ENCODE peak calls at places on chromosomes 6 and 20, in ten cellular contexts. F is suprapubic skin, X is HCT116, W is IMR-90, Z is sigmoid colon, N is breast epithelium, P is spleen, B is prostate gland, L is body of pancreas, C is heart left ventricle. A is an unnamed sample. For H3K36me3, the result is how much of the 10 kb centered on the place peaks cover.

GRCh38 chr6:90219168-90219985 is 77.3 kb downstream of the BACH2 start:
- DNase-seq in P (no peak), F (no peak), N (peak), Z (peak), L (peak), X (no peak), W (peak), B (peak), C (peak), A (peak)

GRCh38 chr20:41483553-41483930 is 116.9 kb upstream of the EMILIN3 start:
- DNase-seq in W (peak), B (no peak), C (no peak), F (no peak), P (no peak), N (no peak), Z (no peak), X (no peak), L (no peak), A (no peak)

GRCh38 chr6:57267586-57268293 is 45.6 kb upstream of the RAB23 start:
- DNase-seq in L (peak), Z (peak), B (no peak), C (peak), N (no peak), F (no peak), P (no peak), W (peak), X (peak), A (no peak)

GRCh38 chr20:61263084-61263695 is 11.1 kb downstream of the CDH4 start:
- DNase-seq in X (no peak), L (peak), F (no peak), N (no peak), Z (no peak), C (no peak), W (peak), B (no peak), P (no peak), A (no peak)

GRCh38 chr6:77454386-77454785 is 8.9 kb downstream of the HTR1B start:
- DNase-seq in C (no peak), B (no peak), L (no peak), X (no peak), W (peak), F (no peak), N (no peak), P (no peak), Z (no peak), A (no peak)

GRCh38 chr6:27312146-27312949 is at the start of gene POM121L2:
- DNase-seq in X (no peak), N (peak), P (peak), W (peak), B (peak), Z (no peak), C (no peak), L (peak), F (no peak), A (peak)

GRCh38 chr20:51262240-51262639 is 239.3 kb upstream of the KCNG1 start:
- DNase-seq in L (no peak), X (no peak), W (no peak), C (no peak), B (no peak), Z (no peak), F (no peak), N (no peak), P (no peak), A (no peak)

GRCh38 chr6:144415835-144416237 is 130.7 kb downstream of the UTRN start:
- DNase-seq in W (peak), X (no peak), B (no peak), L (no peak), Z (no peak), N (no peak), P (no peak), F (no peak), C (no peak), A (no peak)

GRCh38 chr6:106199998-106200397 is 113.9 kb downstream of the PRDM1 start:
- DNase-seq in B (no peak), N (no peak), X (no peak), P (no peak), W (peak), Z (no peak), F (no peak), L (no peak), C (no peak), A (no peak)

GRCh38 chr6:165987483-165988305 is 180.0 kb downstream of the TBXT start:
- DNase-seq in C (peak), X (no peak), L (peak), P (no peak), W (peak), Z (peak), N (no peak), F (peak), B (no peak), A (peak)

GRCh38 chr6:117226778-117227177 is 38.6 kb upstream of the VGLL2 start:
- DNase-seq in Z (no peak), X (no peak), B (no peak), C (no peak), L (no peak), W (no peak), P (no peak), F (no peak), N (no peak), A (no peak)

GRCh38 chr6:139592011-139592410 is 217.6 kb upstream of the CITED2 start:
- DNase-seq in F (no peak), P (no peak), N (no peak), L (no peak), X (no peak), B (no peak), Z (no peak), C (no peak), W (no peak), A (no peak)

GRCh38 chr6:90343581-90343980 is 46.9 kb upstream of the BACH2 start:
- DNase-seq in F (no peak), P (no peak), N (no peak), B (no peak), C (no peak), W (peak), L (no peak), X (peak), Z (no peak), A (no peak)

GRCh38 chr6:94254689-94255088 is 835.3 kb upstream of the EPHA7 start:
- DNase-seq in X (no peak), W (no peak), N (no peak), L (no peak), C (no peak), P (no peak), F (no peak), Z (no peak), B (no peak), A (no peak)

GRCh38 chr6:3731700-3732099 is 19.8 kb downstream of the PXDC1 start:
- DNase-seq in Z (no peak), F (no peak), P (peak), L (no peak), C (no peak), N (no peak), B (no peak), X (no peak), W (no peak), A (no peak)

GRCh38 chr6:140494321-140495085 is 1120.1 kb upstream of the CITED2 start:
- DNase-seq in W (no peak), F (no peak), C (no peak), L (no peak), Z (no peak), B (no peak), N (no peak), X (no peak), P (no peak), A (no peak)

GRCh38 chr20:34624628-34625027 is 52.3 kb downstream of the PIGU start:
- DNase-seq in F (no peak), B (peak), W (no peak), P (no peak), Z (no peak), C (no peak), N (peak), L (no peak), X (no peak), A (no peak)

GRCh38 chr20:32441638-32442037 is 83.5 kb downstream of the ASXL1 start:
- DNase-seq in C (no peak), X (no peak), P (no peak), B (no peak), L (no peak), F (peak), W (no peak), Z (peak), N (no peak), A (no peak)

GRCh38 chr6:111252451-111252850 is 165.1 kb downstream of the SLC16A10 start:
- DNase-seq in W (no peak), X (no peak), L (no peak), N (no peak), P (no peak), C (no peak), B (no peak), F (no peak), Z (no peak), A (no peak)

GRCh38 chr6:108437821-108438220 is 122.9 kb upstream of the FOXO3 start:
- DNase-seq in F (no peak), B (no peak), X (no peak), C (no peak), N (no peak), Z (no peak), W (peak), P (no peak), L (no peak), A (no peak)

GRCh38 chr6:9461161-9461560 is 953.7 kb downstream of the TFAP2A start:
- DNase-seq in B (no peak), X (no peak), W (no peak), C (no peak), L (no peak), F (no peak), N (no peak), P (no peak), Z (no peak), A (no peak)

GRCh38 chr20:38805958-38806854 is 709 bp downstream of the PPP1R16B start:
- DNase-seq in W (no peak), C (no peak), Z (no peak), F (no peak), L (no peak), B (no peak), X (no peak), N (no peak), P (peak), A (no peak)

GRCh38 chr6:27547157-27548075 is 74.5 kb upstream of the ZNF184 start:
- DNase-seq in P (no peak), W (peak), L (no peak), F (no peak), C (no peak), N (no peak), B (no peak), Z (no peak), X (peak), A (no peak)

GRCh38 chr6:147506704-147507114 is 1.8 kb upstream of the SAMD5 start:
- DNase-seq in F (peak), B (peak), C (peak), X (no peak), W (peak), P (peak), Z (peak), L (peak), N (peak), A (peak)

GRCh38 chr20:1809611-1810510 is 85.3 kb upstream of the SIRPA start:
- DNase-seq in C (no peak), P (no peak), X (no peak), F (no peak), W (peak), B (no peak), N (no peak), L (no peak), Z (no peak), A (no peak)

GRCh38 chr20:18767676-18768075 is 45.9 kb upstream of the SCP2D1 start:
- DNase-seq in P (no peak), Z (no peak), C (no peak), L (no peak), X (no peak), F (no peak), B (no peak), N (no peak), W (no peak), A (no peak)

GRCh38 chr20:17619351-17620093 is 49.6 kb downstream of the DSTN start:
- DNase-seq in X (no peak), P (no peak), W (no peak), L (peak), N (peak), C (no peak), Z (peak), F (no peak), B (no peak), A (no peak)

GRCh38 chr6:139370047-139370706 is 4.3 kb downstream of the CITED2 start:
- DNase-seq in F (no peak), N (no peak), W (peak), C (no peak), X (no peak), B (no peak), Z (no peak), L (no peak), P (no peak), A (no peak)

GRCh38 chr6:56959938-56960337 is 5.0 kb downstream of the BEND6 start:
- DNase-seq in F (no peak), X (no peak), B (no peak), C (no peak), N (no peak), Z (no peak), P (no peak), W (peak), L (no peak), A (no peak)

GRCh38 chr6:25748049-25748448 is 6.5 kb upstream of the SLC17A4 start:
- DNase-seq in N (no peak), Z (no peak), L (no peak), C (no peak), X (no peak), W (no peak), B (no peak), F (no peak), P (no peak), A (no peak)

GRCh38 chr6:1590580-1590979 is 19.1 kb upstream of the FOXC1 start:
- DNase-seq in F (no peak), X (no peak), W (no peak), L (no peak), Z (no peak), P (no peak), C (no peak), N (peak), B (no peak), A (no peak)

GRCh38 chr6:124495316-124496176 is 466.7 kb upstream of the RNF217 start:
- DNase-seq in B (no peak), Z (no peak), F (no peak), P (no peak), C (no peak), X (no peak), W (no peak), L (no peak), N (no peak), A (no peak)

GRCh38 chr6:158441639-158442308 is 118.1 kb upstream of the TMEM181 start:
- DNase-seq in W (no peak), P (no peak), F (no peak), C (peak), X (no peak), N (no peak), L (no peak), Z (no peak), B (no peak), A (peak)

GRCh38 chr6:158437571-158437970 is 122.3 kb upstream of the TMEM181 start:
- DNase-seq in F (no peak), X (no peak), B (no peak), P (no peak), C (no peak), Z (no peak), W (no peak), N (no peak), L (no peak), A (no peak)

GRCh38 chr6:158442309-158442705 is 117.6 kb upstream of the TMEM181 start:
- DNase-seq in F (no peak), Z (no peak), W (no peak), P (no peak), L (no peak), X (no peak), B (no peak), C (no peak), N (no peak), A (no peak)

GRCh38 chr6:158439255-158439654 is 120.6 kb upstream of the TMEM181 start:
- DNase-seq in Z (no peak), N (no peak), F (no peak), X (no peak), C (no peak), B (no peak), W (no peak), P (no peak), L (no peak), A (no peak)

DNA sequence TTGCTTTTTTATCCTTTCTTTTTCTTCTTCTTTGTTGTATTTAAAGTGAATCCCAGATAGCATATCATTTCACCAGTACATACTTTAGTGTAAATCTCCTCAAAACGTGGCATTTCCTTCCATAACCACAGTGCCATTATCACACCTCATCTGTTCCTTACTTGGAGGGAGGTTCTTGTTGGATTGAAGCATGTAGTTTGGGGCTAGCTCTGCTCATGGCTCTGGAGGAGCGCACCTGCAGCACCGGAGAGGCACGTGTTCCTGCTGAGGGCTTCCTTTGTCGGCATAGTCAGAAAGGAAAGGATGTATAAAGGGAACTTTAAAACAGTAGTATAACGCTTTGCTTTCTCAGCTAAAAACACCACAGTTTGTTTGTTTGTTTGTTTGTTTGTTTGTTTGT is 121.7 kb upstream of the TMEM181 start:
- DNase-seq in L (no peak), B (no peak), N (no peak), Z (no peak), F (no peak), P (no peak), C (no peak), X (no peak), W (no peak), A (no peak)
- H3K36me3 ChIP-seq in L (under half), B (under half), N (under half), Z (under half), F (under half), P (under half), C (under half), X (under half), W (under half), A (under half)

GRCh38 chr20:23570178-23570577 is 1.9 kb upstream of the CST9L start:
- DNase-seq in W (no peak), C (no peak), F (no peak), N (no peak), B (no peak), L (no peak), Z (peak), P (no peak), X (no peak), A (no peak)
- TF ChIP-seq POLR2A in W (no peak), C (no peak), F (no peak), N (no peak), B (no peak), L (no peak), Z (no peak), P (no peak), X (no peak), A (no peak)

GRCh38 chr6:47592466-47592865 is 105.9 kb upstream of the ADGRF4 start:
- DNase-seq in W (no peak), X (no peak), C (no peak), B (no peak), N (no peak), Z (no peak), F (no peak), P (no peak), L (no peak), A (no peak)

GRCh38 chr6:47581591-47581990 is 104.0 kb downstream of the CD2AP start:
- DNase-seq in Z (no peak), N (no peak), F (no peak), L (no peak), X (no peak), P (no peak), B (no peak), C (no peak), W (no peak), A (no peak)

GRCh38 chr6:47587503-47587902 is 109.9 kb downstream of the CD2AP start:
- DNase-seq in X (no peak), L (no peak), F (no peak), C (no peak), N (no peak), W (peak), P (no peak), B (no peak), Z (no peak), A (no peak)
- H3K36me3 ChIP-seq in X (under half), L (under half), F (under half), C (half or more), N (under half), W (under half), P (half or more), B (under half), Z (under half), A (under half)

DNA sequence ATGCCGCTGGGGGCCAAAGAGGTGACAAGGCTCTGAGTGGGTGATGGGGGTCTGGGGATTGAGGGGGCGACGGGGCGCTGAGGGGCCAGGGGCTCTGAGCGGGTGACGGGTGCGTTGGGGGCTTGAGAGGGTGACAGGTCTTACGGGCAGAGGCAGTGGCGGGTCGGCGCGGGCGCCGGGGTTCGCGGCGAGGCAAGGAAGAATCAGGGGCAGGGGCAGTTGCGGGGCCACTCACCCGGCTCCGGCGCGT is 146 bp downstream of the ZNFX1 start:
- DNase-seq in W (no peak), P (no peak), C (no peak), F (no peak), L (no peak), X (no peak), Z (no peak), B (no peak), N (no peak), A (no peak)
- TF ChIP-seq POLR2A in W (no peak), P (peak), C (no peak), F (no peak), L (no peak), X (no peak), Z (no peak), B (no peak), N (peak), A (peak)

DNA sequence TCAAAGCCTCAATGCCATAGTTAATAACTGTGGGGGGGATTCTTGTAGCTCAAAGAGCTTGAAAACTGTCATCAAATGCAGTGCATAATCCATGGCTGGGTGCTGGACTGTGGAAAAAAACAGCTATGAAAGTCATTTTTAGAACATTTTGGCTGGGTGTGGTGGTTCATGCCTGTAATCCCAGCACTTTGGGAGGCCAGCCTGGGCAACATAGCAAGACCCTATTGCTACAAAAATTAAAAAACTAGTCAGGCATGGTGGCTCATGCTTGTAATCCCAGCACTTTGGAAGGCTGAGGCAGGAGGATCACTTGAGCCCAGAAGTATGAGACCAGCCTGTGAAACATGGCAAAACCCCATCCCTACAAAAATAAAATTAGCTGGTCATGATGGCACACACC is 12.2 kb downstream of the TCFL5 start:
- DNase-seq in W (no peak), B (no peak), P (no peak), X (no peak), L (no peak), N (no peak), F (no peak), C (no peak), Z (no peak), A (no peak)
- H3K36me3 ChIP-seq in W (under half), B (under half), P (under half), X (under half), L (under half), N (under half), F (under half), C (under half), Z (under half), A (under half)

GRCh38 chr6:44257007-44257752 is at the start of gene SLC35B2:
- DNase-seq in W (peak), P (peak), N (peak), L (peak), Z (peak), C (peak), X (no peak), F (peak), B (peak), A (peak)
- TF ChIP-seq POLR2A in W (peak), P (no peak), N (no peak), L (peak), Z (no peak), C (no peak), X (peak), F (peak), B (peak), A (peak)

DNA sequence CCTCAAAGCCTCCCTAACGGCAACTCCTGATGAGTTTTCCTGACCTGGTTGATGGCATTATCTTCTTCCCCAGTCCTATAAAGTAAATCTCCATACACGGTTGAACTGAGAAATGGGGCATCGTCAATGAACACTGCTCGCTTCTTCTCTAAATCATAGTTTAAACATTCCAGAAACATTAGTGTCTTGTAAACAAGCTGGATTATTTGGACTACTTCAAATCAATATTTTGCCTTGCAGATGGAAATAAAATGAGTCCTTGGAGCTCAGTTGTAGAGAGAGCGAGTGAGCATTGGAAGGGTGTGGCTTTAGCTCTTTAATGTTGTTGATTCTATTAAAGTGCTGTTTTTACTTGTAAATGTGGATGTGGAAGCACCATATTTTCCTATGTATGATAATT is 18.3 kb downstream of the C6orf89 start:
- DNase-seq in F (no peak), W (peak), X (no peak), N (no peak), P (no peak), C (no peak), L (no peak), B (no peak), Z (no peak), A (no peak)
- H3K36me3 ChIP-seq in F (half or more), W (under half), X (under half), N (under half), P (half or more), C (half or more), L (under half), B (under half), Z (under half), A (under half)

A was measured in uterus.